ENCODE peak calls at places on chromosomes 16 and 17, in nine cellular contexts. Q is stomach, N is H1, A is A549, R is transverse colon, W is esophagus muscularis mucosa, S is K562, J is HepG2, B is sigmoid colon. F is an unnamed sample.

GRCh38 chr16:72367841-72368240 is 195.9 kb upstream of the PMFBP1 start:
- DNase-seq in Q (no peak), N (no peak), A (no peak), R (no peak), W (no peak), S (no peak), J (no peak), B (no peak), F (no peak)

GRCh38 chr16:87844374-87844733 is 25.0 kb downstream of the SLC7A5 start:
- DNase-seq in Q (no peak), N (no peak), A (no peak), R (no peak), W (no peak), S (no peak), J (no peak), B (no peak), F (no peak)

GRCh38 chr16:88705746-88706287 is 391 bp downstream of the RNF166 start:
- DNase-seq in Q (no peak), N (no peak), A (no peak), R (peak; percentile 39), W (no peak), S (no peak), J (no peak), B (no peak), F (no peak)

GRCh38 chr17:42135664-42136653 is 13.4 kb downstream of the HSPB9 start:
- DNase-seq in Q (peak; percentile 91), N (no peak), A (peak; percentile 77), R (peak; percentile 85), W (no peak), S (peak; percentile 37), J (peak; percentile 91), B (peak; percentile 78), F (peak; percentile 82)

GRCh38 chr16:81607805-81608514 is 163.4 kb downstream of the CMIP start:
- DNase-seq in Q (no peak), N (no peak), A (no peak), R (no peak), W (no peak), S (no peak), J (no peak), B (no peak), F (no peak)

GRCh38 chr16:10989494-10989893 is 45.1 kb downstream of the CLEC16A start:
- DNase-seq in Q (no peak), N (no peak), A (no peak), R (no peak), W (no peak), S (no peak), J (no peak), B (no peak), F (no peak)

GRCh38 chr16:60230666-60231065 is 1496.5 kb upstream of the GOT2 start:
- DNase-seq in Q (no peak), N (no peak), A (no peak), R (no peak), W (no peak), S (no peak), J (no peak), B (no peak), F (no peak)

GRCh38 chr17:38980455-38981217 is 13.4 kb upstream of the FBXO47 start:
- DNase-seq in Q (no peak), N (no peak), A (no peak), R (no peak), W (no peak), S (no peak), J (no peak), B (no peak), F (no peak)

GRCh38 chr17:75550139-75550465 is 24.6 kb downstream of the LLGL2 start:
- DNase-seq in Q (no peak), N (no peak), A (no peak), R (no peak), W (no peak), S (no peak), J (no peak), B (no peak), F (no peak)

GRCh38 chr16:30416624-30417298 is 9.4 kb downstream of the ZNF771 start:
- DNase-seq in Q (no peak), N (no peak), A (no peak), R (no peak), W (no peak), S (no peak), J (no peak), B (no peak), F (no peak)

GRCh38 chr17:32463304-32463703 is 19.0 kb downstream of the PSMD11 start:
- DNase-seq in Q (no peak), N (no peak), A (no peak), R (no peak), W (no peak), S (no peak), J (no peak), B (no peak), F (no peak)

GRCh38 chr17:32460054-32460453 is 15.7 kb downstream of the PSMD11 start:
- DNase-seq in Q (no peak), N (no peak), A (no peak), R (no peak), W (no peak), S (no peak), J (no peak), B (no peak), F (no peak)

GRCh38 chr17:32458367-32458766 is 14.1 kb downstream of the PSMD11 start:
- DNase-seq in Q (no peak), N (no peak), A (no peak), R (no peak), W (no peak), S (no peak), J (no peak), B (no peak), F (no peak)

GRCh38 chr17:32461853-32462617 is 17.7 kb downstream of the PSMD11 start:
- DNase-seq in Q (peak; percentile 51), N (no peak), A (peak; percentile 81), R (peak; percentile 63), W (no peak), S (peak; percentile 46), J (peak; percentile 58), B (no peak), F (peak; percentile 30)

DNA sequence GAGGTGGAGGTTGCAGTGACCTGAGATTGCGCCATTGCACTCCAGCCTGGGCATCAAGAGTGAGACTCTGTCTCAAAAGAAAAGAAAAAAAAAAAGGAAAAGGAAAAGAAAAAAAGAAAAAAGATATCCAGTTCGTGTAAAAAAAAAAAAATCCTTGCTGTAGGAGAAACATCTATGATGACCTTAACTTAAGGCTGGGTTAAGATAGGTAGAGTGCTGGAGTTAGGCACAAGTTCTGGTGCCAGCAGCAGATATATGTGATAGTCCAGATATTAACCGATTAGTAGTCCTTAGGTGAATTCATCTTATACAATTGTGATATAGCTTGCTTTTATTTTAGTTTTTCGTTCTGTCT is 17.2 kb downstream of the PSMD11 start:
- DNase-seq in Q (no peak), N (no peak), A (no peak), R (no peak), W (no peak), S (no peak), J (no peak), B (no peak), F (no peak)
- H3K4me3 ChIP-seq in Q (no peak overlapping the region), N (no peak overlapping the region), A (no peak overlapping the region), R (no peak overlapping the region), W (no peak overlapping the region), S (no peak overlapping the region), J (no peak overlapping the region), B (no peak overlapping the region), F (no peak overlapping the region)

GRCh38 chr17:50200447-50201225 is 795 bp downstream of the COL1A1 start:
- DNase-seq in Q (peak; percentile 94), N (peak; percentile 84), A (peak; percentile 90), R (peak; percentile 91), W (peak; percentile 97), S (peak; percentile 88), J (peak; percentile 71), B (peak; percentile 98), F (peak; percentile 97)
- TF ChIP-seq POLR2A in Q (no peak), N (no peak), A (no peak), R (no peak), W (no peak), S (no peak), J (no peak), B (no peak), F (peak; percentile 38)

GRCh38 chr16:85332175-85332574 is 219.9 kb upstream of the CIBAR2 start:
- DNase-seq in Q (no peak), N (no peak), A (no peak), R (no peak), W (no peak), S (no peak), J (no peak), B (no peak), F (no peak)

GRCh38 chr16:85333744-85334640 is 221.7 kb upstream of the CIBAR2 start:
- DNase-seq in Q (no peak), N (no peak), A (no peak), R (no peak), W (no peak), S (no peak), J (no peak), B (no peak), F (no peak)

GRCh38 chr16:85335584-85336492 is 223.6 kb upstream of the CIBAR2 start:
- DNase-seq in Q (no peak), N (no peak), A (peak; percentile 35), R (peak; percentile 66), W (no peak), S (no peak), J (no peak), B (no peak), F (no peak)

GRCh38 chr16:85333337-85333736 is 221.1 kb upstream of the CIBAR2 start:
- DNase-seq in Q (no peak), N (no peak), A (no peak), R (no peak), W (no peak), S (no peak), J (no peak), B (no peak), F (no peak)

GRCh38 chr16:85334718-85335583 is 222.7 kb upstream of the CIBAR2 start:
- DNase-seq in Q (peak; percentile 91), N (no peak), A (no peak), R (peak; percentile 88), W (no peak), S (peak; percentile 88), J (peak; percentile 23), B (no peak), F (no peak)
- TF ChIP-seq EP300 in Q (no peak), N (no peak), A (no peak), R (no peak), W (no peak), S (peak; percentile 78), J (peak; percentile 18), B (no peak), F (no peak)

GRCh38 chr17:45146166-45146565 is 2.1 kb upstream of the HEXIM1 start:
- DNase-seq in Q (no peak), N (no peak), A (no peak), R (no peak), W (no peak), S (no peak), J (no peak), B (peak; percentile 71), F (no peak)

GRCh38 chr17:45144199-45145034 is 3.9 kb upstream of the HEXIM1 start:
- DNase-seq in Q (peak; percentile 54), N (no peak), A (no peak), R (peak; percentile 69), W (no peak), S (peak; percentile 69), J (no peak), B (peak; percentile 86), F (peak; percentile 77)

GRCh38 chr17:45145035-45145389 is 3.3 kb upstream of the HEXIM1 start:
- DNase-seq in Q (no peak), N (no peak), A (no peak), R (no peak), W (no peak), S (no peak), J (no peak), B (peak; percentile 66), F (no peak)

GRCh38 chr17:45143101-45143670 is 5.1 kb upstream of the HEXIM1 start:
- DNase-seq in Q (no peak), N (no peak), A (no peak), R (no peak), W (no peak), S (no peak), J (no peak), B (no peak), F (no peak)

GRCh38 chr17:45143767-45144198 is 4.5 kb upstream of the HEXIM1 start:
- DNase-seq in Q (peak; percentile 65), N (no peak), A (no peak), R (peak; percentile 78), W (peak; percentile 98), S (peak; percentile 53), J (no peak), B (peak; percentile 98), F (peak; percentile 94)
- H3K4me3 ChIP-seq in Q (peak overlapping the region; percentile 56), N (peak overlapping the region; percentile 69), A (no peak overlapping the region), R (peak overlapping the region; percentile 3), W (peak overlapping the region; percentile 63), S (peak overlapping the region; percentile 21), J (no peak overlapping the region), B (peak overlapping the region; percentile 54), F (peak overlapping the region; percentile 47)